ENCODE peak calls at places on chromosomes 11 and 22, in five cellular contexts. Z, T, H, M and J are unnamed samples.

GRCh38 chr11:126307706-126308105 is 3.8 kb downstream of the DCPS start:
- DNase-seq in Z (no peak), T (no peak), H (peak), M (no peak), J (peak)

GRCh38 chr11:6892400-6892799 is at the start of gene OR2D2:
- DNase-seq in Z (no peak), T (no peak), H (no peak), M (no peak), J (no peak)

GRCh38 chr11:14361951-14362350 is 3.0 kb upstream of the RRAS2 start:
- DNase-seq in Z (no peak), T (no peak), H (no peak), M (no peak), J (no peak)

GRCh38 chr11:92804388-92804787 is 165.1 kb upstream of the MTNR1B start:
- DNase-seq in Z (no peak), T (no peak), H (no peak), M (no peak), J (no peak)

GRCh38 chr11:7576671-7577225 is 62.9 kb downstream of the PPFIBP2 start:
- DNase-seq in Z (no peak), T (no peak), H (no peak), M (peak), J (peak)

GRCh38 chr11:118321386-118322082 is 17.0 kb downstream of the CD3E start:
- DNase-seq in Z (no peak), T (no peak), H (no peak), M (peak), J (no peak)

GRCh38 chr22:38955250-38955775 is 2.1 kb upstream of the APOBEC3A start:
- DNase-seq in Z (no peak), T (no peak), H (no peak), M (no peak), J (no peak)

GRCh38 chr11:12075822-12076821 is 34.3 kb upstream of the MICAL2 start:
- DNase-seq in Z (no peak), T (no peak), H (no peak), M (peak), J (no peak)

GRCh38 chr22:26564181-26564580 is 25.8 kb downstream of the TPST2 start:
- DNase-seq in Z (no peak), T (no peak), H (no peak), M (no peak), J (no peak)

GRCh38 chr22:49515486-49515885 is 312.2 kb downstream of the BRD1 start:
- DNase-seq in Z (no peak), T (no peak), H (no peak), M (no peak), J (no peak)

GRCh38 chr11:111097191-111097590 is 148.3 kb upstream of the POU2AF2 start:
- DNase-seq in Z (no peak), T (no peak), H (peak), M (peak), J (peak)

GRCh38 chr22:41557401-41558240 is 3.2 kb upstream of the CSDC2 start:
- DNase-seq in Z (no peak), T (peak), H (no peak), M (peak), J (peak)

GRCh38 chr22:44111562-44112155 is 69.1 kb upstream of the PARVG start:
- DNase-seq in Z (no peak), T (no peak), H (no peak), M (no peak), J (no peak)